ENCODE peak calls at places on chromosomes 7 and 10, in four cellular contexts. J, R, P and N are unnamed samples. For H3K4me1, the result is how much of the 10 kb centered on the place peaks cover.

GRCh38 chr7:133746847-133747246 is 380.3 kb upstream of the LRGUK start:
- DNase-seq in J (no peak), R (no peak), P (peak), N (no peak)

GRCh38 chr10:84665883-84666463 is 337.6 kb downstream of the CCSER2 start:
- DNase-seq in J (peak), R (peak), P (peak), N (no peak)

GRCh38 chr10:107022600-107023354 is 141.7 kb downstream of the SORCS1 start:
- DNase-seq in J (no peak), R (peak), P (no peak), N (no peak)

GRCh38 chr7:74495112-74495880 is 41.6 kb downstream of the GTF2IRD1 start:
- DNase-seq in J (no peak), R (no peak), P (no peak), N (no peak)

GRCh38 chr10:30538086-30538485 is 91.5 kb downstream of the LYZL2 start:
- DNase-seq in J (no peak), R (no peak), P (peak), N (no peak)

GRCh38 chr10:13316635-13317311 is 16.9 kb upstream of the PHYH start:
- DNase-seq in J (no peak), R (no peak), P (no peak), N (no peak)

GRCh38 chr10:62352356-62352963 is 21.7 kb upstream of the ZNF365 start:
- DNase-seq in J (no peak), R (no peak), P (no peak), N (no peak)

GRCh38 chr10:119421887-119422684 is 120.4 kb downstream of the RGS10 start:
- DNase-seq in J (no peak), R (no peak), P (no peak), N (no peak)

GRCh38 chr7:50914460-50914859 is 131.8 kb upstream of the GRB10 start:
- DNase-seq in J (no peak), R (peak), P (peak), N (no peak)

GRCh38 chr7:36313607-36314006 is 76.1 kb upstream of the ANLN start:
- DNase-seq in J (no peak), R (no peak), P (no peak), N (no peak)

GRCh38 chr10:110165239-110165638 is 42.2 kb upstream of the MXI1 start:
- DNase-seq in J (no peak), R (no peak), P (no peak), N (no peak)

GRCh38 chr7:1693991-1694524 is 24.0 kb downstream of the ELFN1 start:
- DNase-seq in J (no peak), R (no peak), P (no peak), N (no peak)

GRCh38 chr10:43265799-43266721 is 805 bp downstream of the RASGEF1A start:
- DNase-seq in J (no peak), R (peak), P (peak), N (peak)

GRCh38 chr10:113015201-113015600 is 65.2 kb downstream of the TCF7L2 start:
- DNase-seq in J (no peak), R (no peak), P (no peak), N (no peak)

GRCh38 chr10:68489919-68490318 is 18.1 kb upstream of the DNA2 start:
- DNase-seq in J (no peak), R (no peak), P (no peak), N (no peak)

GRCh38 chr10:47206449-47207279 is 93.3 kb upstream of the GDF10 start:
- DNase-seq in J (no peak), R (no peak), P (no peak), N (no peak)

GRCh38 chr10:3955493-3955892 is 170.5 kb upstream of the KLF6 start:
- DNase-seq in J (no peak), R (peak), P (no peak), N (no peak)

GRCh38 chr10:79192677-79193003 is 123.9 kb downstream of the ZMIZ1 start:
- DNase-seq in J (no peak), R (no peak), P (no peak), N (no peak)

GRCh38 chr7:81370857-81371256 is 399.0 kb downstream of the HGF start:
- DNase-seq in J (no peak), R (no peak), P (no peak), N (no peak)

GRCh38 chr10:23197416-23197861 is 5.3 kb downstream of the PTF1A start:
- DNase-seq in J (no peak), R (no peak), P (no peak), N (no peak)

GRCh38 chr7:155844019-155844453 is 31.8 kb upstream of the SHH start:
- DNase-seq in J (no peak), R (no peak), P (peak), N (no peak)

GRCh38 chr10:17606547-17607040 is 10.6 kb downstream of the HACD1 start:
- DNase-seq in J (no peak), R (no peak), P (no peak), N (no peak)

GRCh38 chr10:114831186-114831867 is 9.7 kb downstream of the FHIP2A start:
- DNase-seq in J (no peak), R (no peak), P (no peak), N (no peak)

GRCh38 chr7:100119701-100120517 is 475 bp downstream of the CNPY4 start:
- DNase-seq in J (no peak), R (peak), P (peak), N (peak)

GRCh38 chr10:22539579-22540160 is 174.7 kb downstream of the PIP4K2A start:
- DNase-seq in J (no peak), R (no peak), P (no peak), N (no peak)

GRCh38 chr10:103852189-103852711 is 3.1 kb downstream of the SH3PXD2A start:
- DNase-seq in J (no peak), R (no peak), P (no peak), N (no peak)
- H3K4me1 ChIP-seq in J (under half), R (under half), P (half or more), N (under half)

GRCh38 chr10:28778524-28778923 is 101.2 kb downstream of the BAMBI start:
- DNase-seq in J (no peak), R (peak), P (no peak), N (no peak)

GRCh38 chr10:28776519-28776918 is 99.2 kb downstream of the BAMBI start:
- DNase-seq in J (no peak), R (no peak), P (no peak), N (no peak)

GRCh38 chr10:28775773-28776172 is 98.5 kb downstream of the BAMBI start:
- DNase-seq in J (no peak), R (no peak), P (no peak), N (no peak)

GRCh38 chr10:28777911-28778310 is 100.6 kb downstream of the BAMBI start:
- DNase-seq in J (no peak), R (no peak), P (no peak), N (no peak)

GRCh38 chr10:28774051-28774995 is 97.0 kb downstream of the BAMBI start:
- DNase-seq in J (no peak), R (no peak), P (peak), N (no peak)
- TF ChIP-seq TCF7L2 in J (no peak), R (no peak), P (no peak), N (no peak)

DNA sequence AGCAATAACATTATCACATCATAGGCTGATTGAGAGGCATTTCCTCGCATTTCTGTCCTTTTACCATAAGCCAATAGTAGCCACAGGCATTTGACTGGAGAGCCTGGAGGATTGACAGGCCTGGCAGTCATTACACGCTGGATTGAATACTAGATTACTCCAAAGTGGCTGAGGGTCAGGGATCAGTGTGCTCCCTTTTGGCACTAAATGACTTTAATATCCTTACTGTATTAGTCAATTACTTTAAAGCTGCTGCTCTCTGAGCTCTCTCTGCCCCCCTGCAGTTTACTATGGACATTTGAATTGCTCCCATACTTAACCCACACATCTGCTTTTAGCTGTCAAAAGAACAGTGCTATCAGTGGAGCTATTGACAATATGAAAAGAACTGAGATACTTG is 302.0 kb downstream of the TFEC start:
- DNase-seq in J (no peak), R (no peak), P (no peak), N (no peak)
- TF ChIP-seq POLR2AphosphoS5 in J (no peak), R (no peak), P (no peak), N (no peak)

GRCh38 chr10:49320191-49320590 is 21.2 kb downstream of the C10orf71 start:
- DNase-seq in J (no peak), R (no peak), P (no peak), N (no peak)
- H3K4me1 ChIP-seq in J (under half), R (under half), P (under half), N (under half)